ENCODE peak calls at places on chromosomes 2 and 18, in nine cellular contexts. I is tibial nerve, S is A549, G is transverse colon, T is ovary, K is H1, X is sigmoid colon, W is K562, D is SK-N-SH. F is an unnamed sample.

GRCh38 chr18:62738638-62739037 is 23.3 kb downstream of the PHLPP1 start:
- DNase-seq in I (no peak), S (no peak), G (no peak), T (no peak), K (no peak), X (no peak), W (no peak), D (no peak), F (no peak)

GRCh38 chr2:148317598-148317997 is 296.7 kb downstream of the MBD5 start:
- DNase-seq in I (no peak), S (no peak), G (no peak), T (no peak), K (no peak), X (no peak), W (no peak), D (no peak), F (no peak)

GRCh38 chr2:55137024-55137958 is 87.0 kb upstream of the RTN4 start:
- DNase-seq in I (no peak), S (no peak), G (no peak), T (no peak), K (no peak), X (no peak), W (no peak), D (no peak), F (no peak)

GRCh38 chr2:180017764-180018163 is 10.7 kb upstream of the CWC22 start:
- DNase-seq in I (peak; percentile 71), S (no peak), G (no peak), T (no peak), K (no peak), X (no peak), W (no peak), D (no peak), F (peak; percentile 32)

GRCh38 chr18:59268722-59269562 is 4.3 kb downstream of the RAX start:
- DNase-seq in I (no peak), S (peak; percentile 57), G (no peak), T (no peak), K (no peak), X (no peak), W (peak; percentile 35), D (peak; percentile 93), F (no peak)

GRCh38 chr2:98474979-98475632 is 30.4 kb downstream of the INPP4A start:
- DNase-seq in I (no peak), S (no peak), G (no peak), T (no peak), K (no peak), X (peak; percentile 17), W (no peak), D (no peak), F (no peak)

GRCh38 chr2:167965907-167966306 is 281.5 kb downstream of the STK39 start:
- DNase-seq in I (no peak), S (no peak), G (no peak), T (no peak), K (no peak), X (no peak), W (no peak), D (no peak), F (no peak)

GRCh38 chr2:129761569-129762021 is 217.9 kb upstream of the RAB6C start:
- DNase-seq in I (no peak), S (no peak), G (no peak), T (no peak), K (no peak), X (no peak), W (no peak), D (no peak), F (peak; percentile 21)

GRCh38 chr2:88694015-88694414 is 2.5 kb downstream of the RPIA start:
- DNase-seq in I (no peak), S (no peak), G (no peak), T (no peak), K (no peak), X (no peak), W (no peak), D (no peak), F (peak; percentile 72)

GRCh38 chr2:189540551-189540950 is 40.0 kb downstream of the SLC40A1 start:
- DNase-seq in I (no peak), S (no peak), G (no peak), T (no peak), K (no peak), X (no peak), W (no peak), D (no peak), F (no peak)

GRCh38 chr18:55249572-55249971 is 290.3 kb upstream of the CCDC68 start:
- DNase-seq in I (no peak), S (no peak), G (no peak), T (no peak), K (no peak), X (no peak), W (no peak), D (no peak), F (no peak)

GRCh38 chr2:190328748-190329147 is 9.1 kb upstream of the HIBCH start:
- DNase-seq in I (no peak), S (no peak), G (no peak), T (no peak), K (no peak), X (no peak), W (no peak), D (no peak), F (no peak)

GRCh38 chr2:241047253-241048010 is 49.0 kb downstream of the SNED1 start:
- DNase-seq in I (no peak), S (no peak), G (no peak), T (no peak), K (no peak), X (no peak), W (no peak), D (no peak), F (no peak)

DNA sequence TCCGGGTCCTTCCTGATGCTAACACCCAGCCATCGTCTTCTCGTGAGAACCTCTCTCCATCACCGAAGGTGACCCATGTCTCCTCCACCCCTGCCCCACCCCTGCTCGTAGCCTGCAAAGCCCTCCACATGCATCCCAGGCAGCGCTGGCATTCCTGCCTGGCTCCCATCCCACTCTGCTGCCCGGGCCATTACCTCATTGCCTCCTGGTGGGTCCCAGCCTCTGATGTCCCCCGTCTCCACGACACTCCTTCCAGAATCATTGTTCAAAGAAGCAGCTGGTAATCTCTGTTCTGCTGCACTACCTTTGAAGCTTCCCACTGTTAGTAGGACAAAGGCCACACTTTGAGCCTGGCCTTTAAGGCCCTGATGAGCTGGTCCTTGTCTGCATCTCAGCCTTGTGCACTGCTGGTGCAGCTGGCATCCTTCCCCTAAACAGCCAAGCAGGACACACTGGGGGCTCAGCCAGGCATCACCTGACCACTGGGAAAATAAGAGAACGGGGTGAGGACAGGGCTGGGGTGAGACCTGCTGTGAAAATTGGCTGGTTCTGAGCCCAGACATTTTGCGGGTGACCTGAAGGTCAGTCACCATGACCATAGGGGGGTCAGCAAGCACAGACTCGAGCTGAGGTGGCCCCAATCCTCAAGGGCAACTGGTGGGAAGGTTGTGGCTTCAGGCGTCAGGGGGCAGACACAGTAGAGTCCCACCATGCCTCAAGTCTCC is 145.0 kb upstream of the TWIST2 start:
- DNase-seq in I (peak; percentile 1), S (no peak), G (no peak), T (no peak), K (no peak), X (peak; percentile 67), W (no peak), D (no peak), F (no peak)
- TF ChIP-seq EP300 in I (no peak), S (no peak), G (no peak), T (no peak), K (no peak), X (no peak), W (no peak), D (no peak), F (no peak)

GRCh38 chr2:16640867-16641266 is 24.8 kb downstream of the CYRIA start:
- DNase-seq in I (no peak), S (no peak), G (no peak), T (peak; percentile 69), K (no peak), X (no peak), W (no peak), D (no peak), F (no peak)
- TF ChIP-seq EP300 in I (no peak), S (no peak), G (no peak), T (no peak), K (no peak), X (no peak), W (no peak), D (no peak), F (no peak)

DNA sequence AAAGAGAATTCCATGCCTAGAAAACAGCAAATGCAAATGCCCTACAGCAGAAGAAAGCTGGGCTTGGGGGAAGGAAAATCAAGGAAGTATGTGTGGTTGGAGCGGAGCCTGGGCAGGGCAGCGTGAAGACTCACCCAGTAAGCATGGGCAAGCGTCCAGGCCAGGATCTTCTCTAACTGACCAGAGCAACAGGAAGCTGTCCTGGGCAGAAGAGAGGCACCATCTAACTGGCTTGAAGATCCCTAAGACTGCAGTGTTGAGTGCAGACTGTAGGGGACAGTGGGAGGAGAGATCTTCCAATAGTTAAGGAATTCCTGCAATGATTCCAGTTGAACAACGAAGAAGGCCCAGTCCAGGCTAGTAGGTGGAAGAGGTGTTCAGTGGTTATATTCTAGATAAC is 57.9 kb downstream of the NXPH2 start:
- DNase-seq in I (peak; percentile 10), S (no peak), G (no peak), T (no peak), K (no peak), X (no peak), W (no peak), D (no peak), F (no peak)
- TF ChIP-seq EP300 in I (no peak), S (no peak), G (no peak), T (no peak), K (no peak), X (no peak), W (no peak), D (no peak), F (no peak)

GRCh38 chr2:232075080-232075479 is 113.6 kb downstream of the DIS3L2 start:
- DNase-seq in I (no peak), S (no peak), G (no peak), T (no peak), K (no peak), X (no peak), W (no peak), D (no peak), F (no peak)

GRCh38 chr2:232076272-232076671 is 114.8 kb downstream of the DIS3L2 start:
- DNase-seq in I (no peak), S (no peak), G (no peak), T (no peak), K (no peak), X (no peak), W (no peak), D (no peak), F (no peak)

GRCh38 chr2:232075859-232076258 is 114.3 kb downstream of the DIS3L2 start:
- DNase-seq in I (no peak), S (no peak), G (no peak), T (no peak), K (no peak), X (no peak), W (no peak), D (no peak), F (no peak)

GRCh38 chr2:232073699-232074098 is 112.2 kb downstream of the DIS3L2 start:
- DNase-seq in I (no peak), S (no peak), G (no peak), T (no peak), K (no peak), X (no peak), W (no peak), D (no peak), F (no peak)

DNA sequence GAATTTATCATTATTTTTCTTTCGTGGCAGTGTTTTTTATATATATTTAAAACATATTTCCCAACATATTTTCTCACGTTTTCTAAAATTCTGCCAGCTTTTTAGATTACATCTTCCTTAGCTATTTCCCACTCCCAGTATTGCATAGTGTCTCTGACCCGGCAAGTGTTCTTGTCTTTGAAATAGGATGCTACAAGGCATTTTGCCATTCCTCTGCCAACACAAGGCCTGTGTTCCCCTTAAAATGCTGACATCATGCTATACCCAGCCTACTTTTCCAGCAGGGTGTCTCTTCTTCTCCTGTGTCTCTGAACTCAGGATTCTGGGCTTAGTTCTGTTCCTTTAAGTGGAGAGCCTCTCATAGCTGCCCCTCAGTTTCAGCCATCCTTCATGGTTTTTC is 115.2 kb downstream of the DIS3L2 start:
- DNase-seq in I (no peak), S (no peak), G (no peak), T (no peak), K (no peak), X (no peak), W (no peak), D (no peak), F (no peak)
- TF ChIP-seq EP300 in I (no peak), S (no peak), G (no peak), T (no peak), K (no peak), X (no peak), W (no peak), D (no peak), F (no peak)